ENCODE peak calls at places on chromosomes 16 and 17, in eight cellular contexts. A is fibroblast of mammary gland; R is HTR-8/SVneo; V is colonic mucosa; L is cardiac fibroblast; B is HCEC 1CT; C is activated naive CD8-positive, alpha-beta T cell treated with anti-CD3 and anti-CD28 coated beads for 36 hours; G is substantia nigra. X is an unnamed sample.

GRCh38 chr17:4579678-4580077 is 4.7 kb upstream of the SMTNL2 start:
- DNase-seq in A (no peak), R (no peak), G (no peak), V (no peak), B (no peak), L (no peak), C (no peak), X (no peak)

GRCh38 chr16:89785523-89786155 is 30.8 kb downstream of the FANCA start:
- DNase-seq in B (no peak), G (no peak), V (no peak), L (no peak), A (no peak), R (no peak), C (no peak), X (peak)

GRCh38 chr17:76365256-76365903 is 11.7 kb upstream of the PRPSAP1 start:
- DNase-seq in B (no peak), A (no peak), R (no peak), L (peak), G (no peak), C (no peak), V (no peak), X (no peak)

GRCh38 chr16:81198635-81199034 is 39.9 kb upstream of the BCO1 start:
- DNase-seq in V (no peak), R (peak), G (peak), L (peak), C (no peak), B (peak), A (no peak), X (no peak)

GRCh38 chr17:59423137-59423703 is 91.8 kb downstream of the YPEL2 start:
- DNase-seq in L (peak), R (peak), A (peak), B (peak), G (no peak), C (no peak), V (no peak), X (no peak)

GRCh38 chr17:731943-732787 is at the start of gene TLCD3A:
- DNase-seq in L (peak), B (peak), G (peak), R (peak), C (peak), V (peak), A (peak), X (peak)

GRCh38 chr16:67394271-67395104 is 1.2 kb upstream of the TPPP3 start:
- DNase-seq in V (no peak), B (no peak), L (no peak), G (no peak), C (no peak), A (no peak), R (no peak), X (peak)

GRCh38 chr16:6232060-6232459 is 1100.6 kb upstream of the RBFOX1 start:
- DNase-seq in L (no peak), R (no peak), B (no peak), C (no peak), G (no peak), A (no peak), V (no peak), X (no peak)

GRCh38 chr16:53018834-53019416 is 33.8 kb downstream of the CHD9NB start:
- DNase-seq in L (no peak), V (no peak), R (no peak), B (no peak), G (no peak), C (no peak), A (no peak), X (no peak)

GRCh38 chr17:46841561-46842379 is 9.6 kb upstream of the WNT9B start:
- DNase-seq in L (no peak), R (peak), B (no peak), C (peak), G (no peak), A (no peak), V (no peak), X (no peak)

GRCh38 chr17:35795007-35795870 is at the start of gene MMP28:
- DNase-seq in C (peak), L (peak), A (no peak), G (no peak), R (no peak), B (peak), V (peak), X (peak)

GRCh38 chr16:21226749-21227148 is 6.8 kb upstream of the ANKS4B start:
- DNase-seq in V (no peak), G (no peak), C (no peak), R (no peak), A (no peak), B (no peak), L (no peak), X (no peak)

GRCh38 chr17:42819939-42820535 is 4.0 kb downstream of the BECN1 start:
- DNase-seq in B (peak), A (peak), C (peak), G (no peak), L (peak), R (peak), V (peak), X (peak)

GRCh38 chr17:34133350-34133749 is 121.7 kb upstream of the CCL2 start:
- DNase-seq in R (no peak), L (no peak), V (no peak), A (no peak), C (no peak), G (no peak), B (no peak), X (no peak)

GRCh38 chr17:79945591-79946255 is 89.9 kb downstream of the TBC1D16 start:
- DNase-seq in V (no peak), L (no peak), G (no peak), A (no peak), B (no peak), C (no peak), R (no peak), X (no peak)

GRCh38 chr16:3696425-3697218 is 20.7 kb downstream of the TRAP1 start:
- DNase-seq in V (no peak), R (peak), L (peak), C (no peak), A (peak), B (peak), G (no peak), X (no peak)